ENCODE peak calls at places on chromosomes 11 and 22, in ten cellular contexts. L is SK-N-SH, K is suprapubic skin, B is sigmoid colon, C is stomach, Q is H1, I is transverse colon, O is HepG2, M is breast epithelium, J is GM23338. Z is an unnamed sample.

GRCh38 chr22:25404923-25405853 is 159.3 kb upstream of the GRK3 start:
- DNase-seq in M (peak), Q (no peak), B (peak), C (peak), O (peak), I (peak), K (no peak), J (peak), L (peak), Z (no peak)

GRCh38 chr22:17154971-17155370 is 4.1 kb downstream of the HDHD5 start:
- DNase-seq in J (no peak), K (no peak), I (no peak), L (no peak), Q (no peak), M (no peak), C (no peak), O (no peak), B (no peak), Z (no peak)

GRCh38 chr22:21447694-21448402 is 19.3 kb upstream of the TMEM191C start:
- DNase-seq in L (peak), B (peak), K (peak), C (peak), Q (peak), J (peak), M (peak), I (no peak), O (no peak), Z (no peak)

GRCh38 chr11:80533463-80533862 is 1092.6 kb upstream of the TENM4 start:
- DNase-seq in I (no peak), J (peak), C (no peak), Q (no peak), K (no peak), B (no peak), O (no peak), L (no peak), M (no peak), Z (no peak)

GRCh38 chr11:73916435-73916834 is 34.4 kb upstream of the DNAJB13 start:
- DNase-seq in Q (no peak), M (no peak), O (no peak), B (no peak), C (no peak), K (no peak), I (no peak), J (no peak), L (no peak), Z (no peak)

GRCh38 chr11:66277475-66278391 is at the start of gene CNIH2:
- DNase-seq in C (peak), B (no peak), M (no peak), L (peak), I (peak), O (no peak), Q (peak), J (peak), K (no peak), Z (no peak)

GRCh38 chr11:17494019-17494418 is 17.4 kb upstream of the ABCC8 start:
- DNase-seq in K (no peak), I (no peak), B (no peak), M (no peak), O (no peak), L (no peak), Q (no peak), C (peak), J (no peak), Z (no peak)

GRCh38 chr11:11463397-11463796 is 110.3 kb upstream of the CSNK2A3 start:
- DNase-seq in B (no peak), I (no peak), M (no peak), K (no peak), Q (no peak), C (no peak), O (no peak), L (peak), J (no peak), Z (no peak)

GRCh38 chr22:39486951-39487825 is 14.9 kb upstream of the MIEF1 start:
- DNase-seq in C (no peak), O (no peak), M (no peak), I (no peak), L (no peak), K (no peak), J (no peak), B (peak), Q (no peak), Z (no peak)

GRCh38 chr22:47409501-47410275 is 647.2 kb downstream of the TBC1D22A start:
- DNase-seq in B (no peak), K (peak), Q (no peak), O (no peak), J (no peak), C (no peak), I (no peak), L (no peak), M (no peak), Z (no peak)

GRCh38 chr11:100815787-100816330 is 128.8 kb downstream of the ARHGAP42 start:
- DNase-seq in Q (no peak), O (no peak), B (no peak), L (no peak), C (no peak), I (no peak), M (no peak), J (no peak), K (no peak), Z (no peak)

GRCh38 chr11:67601098-67601497 is 5.6 kb upstream of the NDUFV1 start:
- DNase-seq in J (no peak), M (no peak), B (no peak), I (no peak), L (no peak), K (no peak), C (no peak), O (no peak), Q (no peak), Z (no peak)

GRCh38 chr11:2885017-2885675 is 429 bp downstream of the CDKN1C start:
- DNase-seq in Q (no peak), L (peak), O (no peak), B (peak), J (peak), C (peak), K (no peak), M (no peak), I (peak), Z (no peak)

GRCh38 chr11:134170909-134171281 is 52.9 kb downstream of the NCAPD3 start:
- DNase-seq in K (no peak), L (no peak), I (no peak), J (no peak), Q (no peak), B (no peak), M (no peak), O (no peak), C (no peak), Z (no peak)

GRCh38 chr11:12526789-12527188 is 147.4 kb upstream of the TEAD1 start:
- DNase-seq in I (no peak), B (no peak), K (no peak), O (no peak), C (no peak), L (no peak), M (no peak), Q (no peak), J (no peak), Z (no peak)

GRCh38 chr11:104967493-104968364 is 645 bp downstream of the CASP4 start:
- DNase-seq in O (no peak), M (no peak), I (no peak), B (no peak), Q (no peak), J (no peak), C (no peak), K (no peak), L (no peak), Z (peak)

GRCh38 chr11:60862171-60862570 is 5.2 kb upstream of the ZP1 start:
- DNase-seq in L (no peak), I (no peak), M (no peak), K (peak), J (no peak), B (peak), Q (no peak), O (no peak), C (no peak), Z (no peak)

GRCh38 chr11:9565822-9566560 is 7.5 kb upstream of the WEE1 start:
- DNase-seq in C (peak), M (no peak), O (peak), B (peak), J (peak), Q (no peak), K (no peak), I (peak), L (peak), Z (peak)

GRCh38 chr22:24950272-24950902 is 2.1 kb upstream of the KIAA1671 start:
- DNase-seq in L (peak), K (no peak), O (peak), I (no peak), B (no peak), J (peak), C (no peak), M (no peak), Q (peak), Z (no peak)

GRCh38 chr11:70942593-70942992 is 309.8 kb downstream of the SHANK2 start:
- DNase-seq in L (no peak), I (no peak), O (peak), C (no peak), Q (peak), M (no peak), B (no peak), K (no peak), J (peak), Z (no peak)

GRCh38 chr11:5624489-5625278 is at the start of gene TRIM34:
- DNase-seq in C (peak), I (peak), J (peak), O (no peak), Q (peak), K (no peak), L (no peak), M (no peak), B (peak), Z (peak)

GRCh38 chr22:35601743-35602633 is 15.1 kb downstream of the MB start:
- DNase-seq in B (no peak), K (no peak), M (no peak), I (no peak), Q (no peak), J (no peak), O (no peak), C (no peak), L (no peak), Z (no peak)

GRCh38 chr11:83909579-83909978 is 623.4 kb upstream of the CCDC90B start:
- DNase-seq in L (no peak), B (no peak), I (no peak), O (no peak), Q (no peak), M (no peak), C (no peak), K (no peak), J (no peak), Z (no peak)

GRCh38 chr11:125154380-125155099 is 10.0 kb upstream of the PKNOX2 start:
- DNase-seq in J (no peak), O (no peak), L (no peak), M (no peak), C (peak), I (no peak), Q (no peak), B (no peak), K (no peak), Z (no peak)

GRCh38 chr11:134754196-134754822 is 342.3 kb upstream of the B3GAT1 start:
- DNase-seq in J (no peak), B (no peak), M (no peak), C (no peak), K (no peak), O (no peak), I (no peak), Q (no peak), L (no peak), Z (no peak)

GRCh38 chr11:117771841-117772240 is 25.2 kb downstream of the DSCAML1 start:
- DNase-seq in C (no peak), I (no peak), O (no peak), B (no peak), M (no peak), J (no peak), Q (no peak), L (peak), K (no peak), Z (no peak)

GRCh38 chr22:49564054-49564453 is 263.6 kb downstream of the BRD1 start:
- DNase-seq in B (peak), M (no peak), L (no peak), O (no peak), K (peak), Q (no peak), J (no peak), I (no peak), C (no peak), Z (no peak)

GRCh38 chr22:19361501-19362103 is 69.9 kb downstream of the HIRA start:
- DNase-seq in I (no peak), M (no peak), J (no peak), Q (no peak), C (no peak), L (no peak), O (no peak), K (no peak), B (no peak), Z (no peak)

GRCh38 chr11:76793391-76793811 is 10.2 kb downstream of the TSKU start:
- DNase-seq in B (peak), K (peak), Q (no peak), O (peak), M (no peak), L (peak), J (no peak), C (peak), I (no peak), Z (no peak)

GRCh38 chr11:66880484-66881211 is 23.8 kb downstream of the LRFN4 start:
- DNase-seq in C (peak), M (peak), B (no peak), J (peak), L (peak), Q (no peak), O (no peak), I (no peak), K (no peak), Z (no peak)

GRCh38 chr11:46361283-46362145 is 14.3 kb downstream of the DGKZ start:
- DNase-seq in I (peak), K (no peak), J (no peak), C (no peak), B (peak), O (no peak), L (peak), M (no peak), Q (no peak), Z (no peak)
- TF ChIP-seq POLR2AphosphoS5 in I (peak), K (no peak), J (no peak), C (peak), B (peak), O (no peak), L (no peak), M (no peak), Q (no peak), Z (peak)

DNA sequence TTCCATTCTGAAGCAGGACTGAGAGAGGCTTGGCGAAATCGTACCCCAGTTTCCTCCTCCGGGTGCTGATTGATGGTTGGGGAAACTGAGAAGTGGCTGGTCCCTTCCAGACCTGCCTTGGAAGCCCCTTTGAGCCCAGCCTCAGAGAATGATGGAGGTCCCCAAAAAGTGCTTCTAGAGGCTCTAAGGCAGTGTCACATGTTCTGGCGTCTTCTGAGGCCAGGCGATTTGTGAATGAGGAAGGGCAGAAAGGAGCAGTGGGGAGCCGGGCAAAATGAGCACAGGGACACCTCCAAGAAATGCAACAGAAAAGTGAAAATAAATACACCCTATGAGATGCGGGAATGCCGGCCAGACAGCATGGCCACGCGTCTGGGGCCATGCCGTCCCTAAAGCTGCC is 1.0 kb upstream of the LIF start:
- DNase-seq in O (no peak), C (no peak), B (no peak), L (no peak), I (no peak), K (no peak), Q (no peak), M (no peak), J (no peak), Z (no peak)
- H3K4me3 ChIP-seq in O (peak), C (no peak), B (no peak), L (peak), I (peak), K (no peak), Q (no peak), M (peak), J (no peak), Z (peak)

DNA sequence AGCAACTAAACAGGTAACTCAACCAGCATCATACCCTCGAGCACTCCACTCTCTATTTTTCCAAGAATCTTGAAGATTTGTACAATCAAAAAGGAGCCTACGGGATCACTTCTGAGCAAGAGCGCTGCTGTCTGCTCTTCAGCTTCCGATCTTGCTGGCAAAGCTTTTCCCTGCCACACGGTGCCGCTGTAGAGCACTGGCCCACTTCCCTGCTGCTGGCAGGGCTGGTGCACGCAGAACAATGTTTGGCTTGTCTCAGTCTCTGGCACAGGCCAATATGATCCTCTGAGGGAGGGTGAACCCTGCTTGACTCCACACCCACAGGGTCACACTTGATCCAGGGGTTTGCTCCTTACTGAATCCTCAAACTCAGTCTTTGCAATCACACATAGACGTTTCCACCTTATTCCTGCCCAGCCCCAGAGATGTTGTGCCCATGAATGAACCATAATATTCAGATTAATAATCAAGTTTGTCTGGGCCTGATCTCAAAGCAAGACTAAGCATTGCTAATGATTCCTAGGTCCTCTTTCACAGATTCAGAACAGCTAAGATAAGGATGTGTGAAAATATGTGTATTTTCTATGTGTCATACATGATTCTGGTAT is 536.6 kb downstream of the SOX6 start:
- DNase-seq in J (peak), B (peak), O (peak), K (no peak), M (peak), L (no peak), C (peak), Q (peak), I (peak), Z (peak)
- TF ChIP-seq POLR2AphosphoS5 in J (no peak), B (peak), O (no peak), K (no peak), M (no peak), L (no peak), C (peak), Q (no peak), I (no peak), Z (no peak)

GRCh38 chr22:26711205-26711958 is 54.0 kb downstream of the MIAT start:
- DNase-seq in L (no peak), K (no peak), M (no peak), B (no peak), C (peak), O (no peak), Q (no peak), J (no peak), I (peak), Z (no peak)
- H3K4me3 ChIP-seq in L (no peak), K (no peak), M (no peak), B (no peak), C (no peak), O (no peak), Q (no peak), J (no peak), I (no peak), Z (no peak)

GRCh38 chr11:20477418-20478090 is 90.0 kb downstream of the PRMT3 start:
- DNase-seq in J (no peak), M (no peak), K (no peak), B (no peak), C (no peak), O (peak), Q (no peak), I (no peak), L (no peak), Z (peak)

GRCh38 chr11:20479399-20479974 is 92.0 kb downstream of the PRMT3 start:
- DNase-seq in M (no peak), B (no peak), I (no peak), L (no peak), J (no peak), C (no peak), O (no peak), Q (no peak), K (no peak), Z (no peak)

GRCh38 chr11:20474951-20475517 is 87.5 kb downstream of the PRMT3 start:
- DNase-seq in I (no peak), L (no peak), K (no peak), M (no peak), J (no peak), B (no peak), Q (no peak), O (no peak), C (no peak), Z (no peak)

GRCh38 chr11:20470348-20470747 is 82.8 kb downstream of the PRMT3 start:
- DNase-seq in J (no peak), K (no peak), L (no peak), C (no peak), I (no peak), O (no peak), M (no peak), B (no peak), Q (no peak), Z (no peak)

DNA sequence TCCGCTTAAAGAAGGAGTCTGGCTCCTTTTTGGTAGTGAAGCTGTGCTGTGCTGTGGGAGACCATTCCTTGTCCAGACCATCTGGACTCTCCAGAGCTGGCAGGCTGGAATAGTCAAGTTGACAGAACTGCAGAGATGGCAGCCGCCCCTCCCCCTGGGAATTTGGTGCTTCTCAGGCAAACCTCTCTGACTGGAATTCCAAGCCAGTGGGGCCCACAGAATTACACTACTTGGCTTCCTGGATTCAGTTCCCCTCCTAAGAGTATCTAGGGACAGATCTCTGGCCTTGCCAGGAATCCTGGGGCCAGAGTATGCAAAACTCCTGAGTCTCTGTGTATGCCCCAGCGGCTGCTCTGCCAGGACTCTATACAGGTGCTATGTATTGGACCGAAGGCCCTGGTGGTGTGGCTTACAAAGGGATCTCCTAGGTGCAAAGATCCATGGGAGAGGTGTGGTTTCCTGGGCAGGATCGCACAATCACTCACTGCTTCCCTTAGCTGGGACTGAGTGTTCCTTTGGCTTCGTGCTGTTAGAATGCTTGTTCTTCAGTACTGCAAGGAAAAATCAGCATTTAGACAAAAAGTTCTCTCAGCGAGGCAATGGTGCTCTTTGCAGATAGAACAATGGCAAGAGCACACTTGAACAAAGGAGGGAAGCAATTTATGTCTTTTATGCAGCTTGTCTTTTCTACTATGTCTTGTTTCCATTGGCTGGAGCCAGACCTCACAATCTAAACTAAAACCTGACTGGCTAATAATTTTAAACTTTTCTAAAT is 86.8 kb downstream of the PRMT3 start:
- DNase-seq in J (peak), K (no peak), Q (no peak), L (no peak), M (no peak), C (no peak), O (no peak), I (no peak), B (no peak), Z (no peak)
- TF ChIP-seq POLR2AphosphoS5 in J (no peak), K (no peak), Q (no peak), L (no peak), M (no peak), C (no peak), O (no peak), I (no peak), B (no peak), Z (no peak)

DNA sequence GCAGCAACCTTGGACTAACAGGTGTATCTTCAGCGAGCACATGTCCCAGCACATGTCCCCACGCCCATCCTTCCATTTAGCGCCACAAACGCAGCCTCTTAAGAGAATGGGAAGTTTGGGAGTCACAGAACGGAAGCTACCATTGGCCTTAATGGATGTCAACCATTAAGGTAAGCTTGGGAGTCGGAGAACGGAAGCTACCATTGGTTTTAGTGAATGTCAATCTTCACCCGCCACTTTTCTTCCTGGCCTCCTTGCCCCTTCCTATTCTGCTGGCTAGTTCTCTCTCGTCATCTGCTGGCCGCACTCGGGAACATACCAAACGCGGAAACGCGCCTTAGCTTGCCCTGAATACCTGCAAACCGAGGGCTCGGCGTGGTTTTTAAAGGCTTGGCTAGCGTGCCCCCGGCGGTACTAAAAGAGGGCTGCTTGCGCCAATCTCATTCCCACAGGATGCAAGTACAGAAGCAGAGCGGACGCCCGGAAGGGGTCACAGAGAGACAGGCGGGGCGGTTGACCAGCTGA is 24.3 kb downstream of the GLYATL1 start:
- DNase-seq in Q (peak), K (no peak), C (peak), I (no peak), L (peak), M (peak), O (no peak), B (no peak), J (peak), Z (no peak)
- H3K4me3 ChIP-seq in Q (peak), K (peak), C (no peak), I (no peak), L (peak), M (peak), O (no peak), B (no peak), J (peak), Z (no peak)